ENCODE peak calls at places on chromosomes 16 and 17, in seven cellular contexts. D, V, W, Y, U, E and P are unnamed samples.

GRCh38 chr16:2470603-2471015 is 488 bp upstream of the NTN3 start:
- DNase-seq in Y (no peak), D (no peak), U (no peak), V (no peak), W (peak), E (no peak), P (no peak)

GRCh38 chr17:72816406-72816805 is 276.1 kb downstream of the SLC39A11 start:
- DNase-seq in W (peak), D (no peak), U (no peak), E (no peak), V (no peak), Y (no peak), P (no peak)

GRCh38 chr17:79941088-79942010 is 94.3 kb downstream of the TBC1D16 start:
- DNase-seq in D (peak), V (no peak), W (peak), Y (no peak), U (no peak), E (no peak), P (no peak)

GRCh38 chr16:3780570-3780969 is 63.2 kb upstream of the TRAP1 start:
- DNase-seq in U (no peak), D (no peak), W (no peak), E (peak), V (no peak), Y (peak), P (no peak)

GRCh38 chr17:27294689-27295630 is 1.0 kb downstream of the WSB1 start:
- DNase-seq in Y (peak), U (peak), W (peak), V (peak), E (peak), D (peak), P (peak)

GRCh38 chr17:75011788-75012319 is 616 bp upstream of the MRPL58 start:
- DNase-seq in E (peak), Y (peak), D (peak), V (no peak), U (peak), W (no peak), P (no peak)

GRCh38 chr17:35065880-35066279 is 2.4 kb upstream of the RFFL start:
- DNase-seq in E (no peak), U (no peak), D (no peak), W (no peak), V (no peak), Y (no peak), P (no peak)

GRCh38 chr17:6120351-6120750 is 50.2 kb downstream of the WSCD1 start:
- DNase-seq in Y (no peak), V (no peak), E (no peak), U (no peak), W (peak), D (no peak), P (no peak)

GRCh38 chr17:20307325-20307910 is 159.9 kb downstream of the LGALS9B start:
- DNase-seq in W (no peak), Y (no peak), V (no peak), D (no peak), E (no peak), U (no peak), P (no peak)

GRCh38 chr17:69779378-69780214 is 295.4 kb upstream of the KCNJ16 start:
- DNase-seq in Y (peak), E (peak), W (no peak), D (no peak), U (no peak), V (no peak), P (no peak)

GRCh38 chr17:76039121-76039520 is 12.0 kb upstream of the EVPL start:
- DNase-seq in V (no peak), D (no peak), E (peak), Y (peak), W (no peak), U (no peak), P (no peak)

GRCh38 chr17:58476812-58477211 is 11.4 kb downstream of the HSF5 start:
- DNase-seq in U (no peak), W (no peak), V (no peak), E (no peak), Y (no peak), D (no peak), P (no peak)

GRCh38 chr16:46920402-46921068 is 36.4 kb downstream of the GPT2 start:
- DNase-seq in W (no peak), D (no peak), V (no peak), Y (no peak), E (no peak), U (peak), P (no peak)

GRCh38 chr17:48207776-48208175 is 100.2 kb downstream of the SNX11 start:
- DNase-seq in D (no peak), W (no peak), E (no peak), Y (no peak), U (no peak), V (no peak), P (no peak)

GRCh38 chr16:85821441-85821901 is 22.0 kb downstream of the COX4I1 start:
- DNase-seq in V (no peak), Y (peak), D (peak), E (peak), U (peak), W (peak), P (peak)

GRCh38 chr16:88389191-88389590 is 6.4 kb downstream of the ZNF469 start:
- DNase-seq in D (no peak), U (no peak), W (no peak), V (no peak), Y (no peak), E (no peak), P (no peak)

GRCh38 chr17:17157041-17157440 is 49.1 kb downstream of the PLD6 start:
- DNase-seq in E (no peak), V (no peak), Y (no peak), W (no peak), U (no peak), D (no peak), P (no peak)

GRCh38 chr17:37648555-37648954 is 5.3 kb upstream of the DDX52 start:
- DNase-seq in Y (peak), E (peak), D (no peak), U (no peak), V (no peak), W (no peak), P (peak)

GRCh38 chr17:56939869-56940484 is 20.9 kb downstream of the COIL start:
- DNase-seq in V (no peak), W (peak), D (no peak), U (no peak), Y (peak), E (peak), P (peak)

GRCh38 chr16:72658888-72659717 is 388.8 kb downstream of the ZFHX3 start:
- DNase-seq in W (no peak), U (no peak), Y (no peak), V (no peak), D (no peak), E (peak), P (no peak)

GRCh38 chr16:52254753-52255152 is 292.2 kb downstream of the TOX3 start:
- DNase-seq in V (no peak), W (no peak), Y (no peak), E (no peak), D (no peak), U (no peak), P (no peak)

GRCh38 chr16:49682577-49683165 is 173.2 kb downstream of the ZNF423 start:
- DNase-seq in E (no peak), Y (no peak), D (no peak), W (no peak), U (no peak), V (no peak), P (no peak)

GRCh38 chr17:21352981-21353265 is 23.2 kb upstream of the KCNJ12 start:
- DNase-seq in U (no peak), E (no peak), W (no peak), V (no peak), D (peak), Y (no peak), P (no peak)

GRCh38 chr17:21352221-21352980 is 23.8 kb upstream of the KCNJ12 start:
- DNase-seq in U (no peak), V (no peak), Y (no peak), D (peak), W (peak), E (no peak), P (no peak)

GRCh38 chr17:21351366-21352065 is 24.6 kb upstream of the KCNJ12 start:
- DNase-seq in W (no peak), D (peak), E (no peak), V (no peak), Y (no peak), U (no peak), P (no peak)

GRCh38 chr17:21354796-21355385 is 21.3 kb upstream of the KCNJ12 start:
- DNase-seq in V (no peak), U (no peak), D (no peak), Y (no peak), E (no peak), W (no peak), P (no peak)

DNA sequence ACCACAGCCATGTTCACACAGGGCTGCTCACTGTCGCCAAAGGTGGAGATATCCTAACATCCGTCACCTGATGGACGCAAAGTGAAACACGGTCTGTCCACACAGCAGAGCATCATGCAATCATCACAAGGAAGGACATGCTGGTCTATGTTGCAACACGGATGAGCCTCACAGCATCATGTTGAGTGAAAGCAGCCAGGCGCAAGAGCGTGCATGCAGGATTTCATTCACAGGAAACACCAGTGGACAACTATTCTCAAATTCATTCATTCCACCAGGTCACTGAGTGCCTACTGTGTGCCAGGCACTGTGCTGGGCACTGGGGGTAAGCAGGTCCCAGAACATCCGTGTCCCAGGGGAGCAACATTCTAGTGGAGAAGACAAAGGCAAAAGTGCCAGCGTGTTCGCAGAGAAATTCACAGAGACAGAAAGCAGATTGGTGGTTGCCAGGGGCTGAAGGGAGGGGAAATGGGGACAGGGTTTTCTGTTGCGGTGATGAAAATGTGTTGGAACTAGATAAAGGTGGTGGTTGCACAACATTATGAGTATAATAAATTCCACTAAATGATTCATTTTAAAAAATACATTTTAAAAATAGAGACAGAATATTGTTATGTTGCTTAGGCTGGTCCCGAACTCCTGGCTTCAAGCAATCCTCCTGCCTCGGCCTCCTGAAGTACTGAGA is 22.7 kb upstream of the KCNJ12 start:
- DNase-seq in W (no peak), D (peak), V (no peak), Y (peak), U (no peak), E (no peak), P (peak)
- H3K4me3 ChIP-seq in W (no peak), D (no peak), V (no peak), Y (no peak), U (no peak), E (no peak), P (no peak)

DNA sequence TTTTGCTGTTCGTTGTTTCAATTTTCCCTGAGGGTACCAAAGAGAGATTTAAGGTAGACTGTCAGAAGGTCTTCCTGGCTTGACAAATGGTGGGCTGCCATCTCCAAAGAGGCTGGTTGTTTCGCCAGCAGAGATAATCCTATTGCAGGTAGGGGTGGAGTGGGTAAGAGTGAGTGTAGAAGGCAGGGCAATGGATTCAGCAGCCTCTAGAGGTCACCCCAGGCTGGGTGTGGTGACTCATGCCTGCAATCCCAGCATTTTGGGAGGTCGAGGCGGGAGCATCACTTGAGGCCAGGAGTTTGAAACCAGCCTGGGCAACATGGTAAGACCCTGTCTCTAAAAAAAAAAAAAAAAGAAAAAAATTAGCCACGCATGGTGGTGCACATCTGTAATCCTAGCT is 34.6 kb downstream of the DCAKD start:
- DNase-seq in D (no peak), W (peak), U (no peak), Y (peak), E (no peak), V (no peak), P (no peak)
- TF ChIP-seq CTCF in D (no peak), W (peak), U (no peak), Y (peak), E (peak), V (peak), P (peak)

GRCh38 chr17:29157310-29157709 is 22.9 kb downstream of the MYO18A start:
- DNase-seq in E (no peak), V (no peak), D (no peak), W (no peak), U (no peak), Y (no peak), P (no peak)
- H3K4me3 ChIP-seq in E (no peak), V (no peak), D (no peak), W (no peak), U (no peak), Y (no peak), P (no peak)

DNA sequence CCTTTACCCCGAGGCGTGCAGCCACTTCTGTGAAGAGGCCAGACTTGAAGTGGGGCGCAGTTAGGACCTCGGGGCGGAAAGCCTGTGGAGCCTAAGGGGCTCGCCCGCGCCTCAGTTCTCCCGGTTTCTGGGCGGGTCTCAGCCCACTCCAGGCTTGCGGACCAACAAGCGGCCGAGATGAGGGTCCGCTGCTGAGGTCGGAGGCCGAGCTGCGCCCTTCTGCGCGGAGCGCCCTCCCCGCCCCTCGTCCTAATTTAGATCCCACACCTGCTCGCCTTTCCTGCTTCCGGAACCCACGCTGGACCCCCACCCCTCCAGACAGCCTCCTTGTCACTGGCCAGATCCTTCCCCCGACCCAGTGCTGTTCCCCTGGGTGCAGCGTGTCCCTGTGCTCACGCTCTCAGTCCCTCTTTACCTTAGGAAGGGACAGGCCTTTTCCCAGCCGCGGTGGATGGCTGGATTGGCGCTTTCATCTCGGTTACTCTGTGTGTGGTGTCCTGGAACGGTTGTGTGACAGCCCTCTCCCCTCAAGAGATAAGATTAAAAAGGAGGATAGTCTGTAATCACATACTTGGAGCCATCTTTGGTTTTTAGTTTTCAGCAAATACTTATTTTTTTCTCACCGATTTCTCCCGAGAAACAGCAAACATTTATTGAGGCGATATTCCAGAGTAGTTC is 933 bp upstream of the ATXN7L3 start:
- DNase-seq in U (no peak), V (no peak), D (no peak), Y (no peak), E (no peak), W (no peak), P (no peak)
- TF ChIP-seq CTCF in U (no peak), V (no peak), D (no peak), Y (no peak), E (no peak), W (no peak), P (no peak)